ENCODE peak calls at places on chromosomes 12 and 14, in five cellular contexts. V is H1, S is K562, K is GM12891, M is HepG2. H is an unnamed sample.

GRCh38 chr12:116582610-116583009 is 23.4 kb downstream of the MAP1LC3B2 start:
- DNase-seq in V (no peak), S (peak), K (no peak), M (no peak), H (no peak)

GRCh38 chr12:25023808-25024207 is 74.9 kb upstream of the BCAT1 start:
- DNase-seq in V (no peak), S (no peak), K (no peak), M (no peak), H (no peak)

GRCh38 chr12:123089631-123090353 is 61.1 kb downstream of the PITPNM2 start:
- DNase-seq in V (no peak), S (peak), K (no peak), M (peak), H (no peak)

GRCh38 chr14:100590726-100591452 is 3.7 kb upstream of the BEGAIN start:
- DNase-seq in V (no peak), S (no peak), K (no peak), M (no peak), H (no peak)

GRCh38 chr14:31320216-31320615 is 100.1 kb downstream of the HEATR5A start:
- DNase-seq in V (no peak), S (no peak), K (no peak), M (no peak), H (no peak)

GRCh38 chr12:81596558-81596957 is 162.6 kb downstream of the PPFIA2 start:
- DNase-seq in V (no peak), S (no peak), K (no peak), M (no peak), H (no peak)

GRCh38 chr12:58639323-58639934 is 280.9 kb downstream of the LRIG3 start:
- DNase-seq in V (no peak), S (no peak), K (no peak), M (no peak), H (no peak)

GRCh38 chr12:12724421-12725085 is 7.4 kb downstream of the CDKN1B start:
- DNase-seq in V (peak), S (no peak), K (no peak), M (no peak), H (no peak)

GRCh38 chr14:104169765-104170113 is 31.4 kb downstream of the KIF26A start:
- DNase-seq in V (no peak), S (no peak), K (no peak), M (no peak), H (no peak)

GRCh38 chr14:29353473-29353872 is 574.2 kb downstream of the PRKD1 start:
- DNase-seq in V (no peak), S (no peak), K (no peak), M (no peak), H (no peak)

GRCh38 chr12:76006028-76006916 is 25.3 kb downstream of the PHLDA1 start:
- DNase-seq in V (no peak), S (no peak), K (no peak), M (no peak), H (no peak)

GRCh38 chr14:72690324-72690723 is 203.6 kb downstream of the DPF3 start:
- DNase-seq in V (no peak), S (no peak), K (no peak), M (no peak), H (no peak)

GRCh38 chr12:88445715-88446393 is 134.4 kb downstream of the KITLG start:
- DNase-seq in V (no peak), S (no peak), K (no peak), M (no peak), H (no peak)

GRCh38 chr12:67452119-67452805 is 183.1 kb downstream of the CAND1 start:
- DNase-seq in V (no peak), S (no peak), K (no peak), M (no peak), H (no peak)

GRCh38 chr14:91611528-91611927 is 101.4 kb upstream of the PPP4R3A start:
- DNase-seq in V (no peak), S (no peak), K (no peak), M (no peak), H (no peak)

GRCh38 chr12:98137278-98137677 is 378.1 kb upstream of the TMPO start:
- DNase-seq in V (no peak), S (no peak), K (no peak), M (no peak), H (no peak)

GRCh38 chr14:93036652-93037341 is 78.9 kb downstream of the ITPK1 start:
- DNase-seq in V (no peak), S (no peak), K (no peak), M (peak), H (no peak)

GRCh38 chr14:104827173-104828055 is 26.5 kb downstream of the ZBTB42 start:
- DNase-seq in V (peak), S (peak), K (peak), M (peak), H (no peak)

DNA sequence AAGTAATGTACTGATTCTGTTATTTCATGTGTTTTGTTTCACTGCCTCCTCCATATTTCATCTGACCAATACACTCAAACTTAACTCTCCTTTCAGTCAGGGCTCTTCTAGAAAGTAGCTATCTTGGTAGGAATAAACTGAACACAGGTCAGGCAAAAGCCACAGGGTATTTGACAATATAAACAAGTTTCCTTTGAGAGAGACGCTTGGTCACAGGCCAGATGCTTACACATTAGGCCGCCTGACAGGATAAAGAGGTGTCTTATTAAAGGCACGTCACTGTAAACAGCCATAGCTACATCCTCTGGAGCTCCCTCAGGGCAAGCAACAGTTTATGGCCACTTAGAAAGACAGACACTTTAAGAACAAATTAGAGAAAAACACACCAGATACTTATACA is 607.5 kb downstream of the SLC6A15 start:
- DNase-seq in V (no peak), S (no peak), K (no peak), M (no peak), H (no peak)
- TF ChIP-seq TAF1 in V (no peak), S (no peak), K (no peak), M (no peak), H (no peak)

GRCh38 chr14:67492538-67492937 is 4.0 kb upstream of the TMEM229B start:
- DNase-seq in V (no peak), S (no peak), K (no peak), M (no peak), H (no peak)
- TF ChIP-seq POLR2AphosphoS5 in V (no peak), S (no peak), K (no peak), M (no peak), H (no peak)

GRCh38 chr12:84874125-84874824 is 38.3 kb downstream of the SLC6A15 start:
- DNase-seq in V (no peak), S (peak), K (no peak), M (peak), H (no peak)
- TF ChIP-seq POLR2A in V (no peak), S (no peak), K (no peak), M (no peak), H (no peak)

GRCh38 chr12:111405149-111405855 is 421 bp upstream of the SH2B3 start:
- DNase-seq in V (peak), S (peak), K (peak), M (peak), H (peak)

GRCh38 chr12:111407371-111408115 is 1.8 kb downstream of the SH2B3 start:
- DNase-seq in V (no peak), S (peak), K (no peak), M (no peak), H (no peak)

GRCh38 chr12:111408116-111408440 is 2.4 kb downstream of the SH2B3 start:
- DNase-seq in V (no peak), S (peak), K (no peak), M (no peak), H (no peak)

GRCh38 chr12:111405856-111406473 is at the start of gene SH2B3:
- DNase-seq in V (no peak), S (no peak), K (no peak), M (no peak), H (no peak)

DNA sequence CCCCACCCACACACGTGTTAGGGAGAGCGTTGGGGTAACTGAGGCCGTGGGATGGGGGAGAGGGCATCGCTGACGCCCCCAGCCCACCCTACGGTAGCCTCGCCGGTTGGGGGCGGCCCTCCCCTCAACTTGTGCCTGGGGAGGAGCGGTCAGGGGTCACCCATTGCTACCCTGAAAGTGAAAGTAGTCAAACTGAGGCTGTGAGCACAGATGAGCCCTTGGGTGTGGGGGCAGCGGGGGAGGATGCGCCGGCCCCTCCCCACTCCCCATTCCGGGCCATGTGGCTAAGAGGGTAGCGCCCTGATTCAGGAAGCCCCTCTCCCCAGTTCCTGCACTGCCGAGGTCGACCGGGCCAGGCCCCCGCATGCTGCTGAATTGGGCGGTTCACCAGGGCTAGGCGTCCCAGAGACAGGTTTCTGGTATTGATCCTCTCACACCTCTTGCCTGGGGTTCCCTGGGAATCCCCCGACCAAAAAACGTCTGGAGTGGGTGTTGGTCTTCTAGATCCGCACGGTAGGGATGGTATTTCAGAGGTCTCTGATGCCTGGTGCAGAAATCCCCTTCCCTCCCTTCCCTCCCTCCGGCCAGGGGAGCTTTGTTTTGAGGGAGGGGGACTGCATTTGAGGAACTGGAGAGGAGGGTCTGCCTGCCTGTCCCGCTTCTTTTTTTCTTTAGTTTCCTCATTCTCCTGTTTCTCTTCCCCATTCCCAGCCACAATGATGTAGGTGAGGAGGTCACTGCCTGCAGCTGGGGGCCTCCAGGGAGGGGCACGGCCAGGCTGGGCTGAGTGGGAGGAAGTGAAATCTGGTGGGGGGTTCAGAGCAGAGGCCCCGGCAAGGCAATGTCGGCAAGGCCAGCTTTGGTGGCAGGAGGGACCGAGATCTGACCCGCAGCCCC is 999 bp downstream of the SH2B3 start:
- DNase-seq in V (no peak), S (peak), K (no peak), M (no peak), H (no peak)
- TF ChIP-seq TAF1 in V (no peak), S (no peak), K (no peak), M (no peak), H (no peak)

DNA sequence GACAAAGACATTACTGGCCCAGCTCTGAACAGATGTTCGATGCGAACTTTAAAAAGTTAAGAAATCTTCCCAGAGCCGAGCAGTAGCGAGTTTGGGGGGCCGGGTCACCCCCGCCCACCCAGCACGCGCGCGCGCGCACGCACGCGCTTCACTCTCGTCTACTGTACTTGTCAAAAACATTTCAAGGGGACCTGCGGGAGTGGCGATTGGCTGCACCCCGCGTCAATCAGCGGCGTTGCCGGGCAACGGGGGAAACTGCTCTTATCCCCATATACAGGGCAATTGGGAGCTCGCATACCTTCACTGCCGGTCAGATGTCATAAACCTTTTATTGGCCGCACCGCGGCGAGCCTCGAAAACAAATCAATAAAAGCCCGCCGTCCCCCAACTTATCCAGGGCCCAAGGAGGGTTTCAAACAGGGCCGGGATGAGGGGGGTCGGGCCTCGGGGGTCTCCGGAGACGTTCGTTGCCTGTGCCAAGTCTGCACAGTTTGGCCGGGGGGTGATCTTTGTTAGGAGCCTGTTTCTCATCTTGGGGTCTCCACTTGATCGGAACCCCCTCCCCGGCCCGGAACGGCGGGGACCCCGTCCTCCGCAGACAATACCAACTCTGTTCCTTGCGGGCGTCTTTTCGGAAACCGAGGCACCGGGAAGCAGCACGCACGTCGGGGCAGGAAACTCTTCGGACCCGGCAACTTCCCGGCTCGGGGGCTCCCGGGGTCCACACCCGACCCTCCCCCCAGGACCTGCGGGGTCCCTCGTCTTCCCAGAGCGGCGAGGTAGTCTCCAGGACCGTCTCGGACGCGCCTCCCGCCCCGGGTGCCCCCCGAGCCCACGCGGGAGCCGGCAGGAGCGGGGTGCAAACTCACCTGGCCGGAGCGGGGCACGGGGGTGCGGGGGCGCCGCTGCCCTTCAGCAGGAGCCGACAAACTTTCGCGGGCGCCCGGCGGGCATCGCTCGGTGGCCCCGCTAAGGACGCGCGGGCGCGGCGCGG is 734 bp downstream of the FOXN3 start:
- DNase-seq in V (peak), S (peak), K (peak), M (peak), H (peak)
- TF ChIP-seq POLR2AphosphoS5 in V (no peak), S (no peak), K (peak), M (peak), H (no peak)

GRCh38 chr12:52120951-52121847 is 41.7 kb downstream of the SMIM41 start:
- DNase-seq in V (no peak), S (no peak), K (no peak), M (no peak), H (no peak)

GRCh38 chr12:52122904-52123303 is 43.4 kb downstream of the SMIM41 start:
- DNase-seq in V (no peak), S (no peak), K (no peak), M (no peak), H (no peak)

GRCh38 chr12:52119398-52120254 is 40.1 kb downstream of the SMIM41 start:
- DNase-seq in V (peak), S (peak), K (no peak), M (peak), H (peak)

GRCh38 chr12:52125499-52125900 is 46.0 kb downstream of the SMIM41 start:
- DNase-seq in V (no peak), S (no peak), K (no peak), M (no peak), H (no peak)

DNA sequence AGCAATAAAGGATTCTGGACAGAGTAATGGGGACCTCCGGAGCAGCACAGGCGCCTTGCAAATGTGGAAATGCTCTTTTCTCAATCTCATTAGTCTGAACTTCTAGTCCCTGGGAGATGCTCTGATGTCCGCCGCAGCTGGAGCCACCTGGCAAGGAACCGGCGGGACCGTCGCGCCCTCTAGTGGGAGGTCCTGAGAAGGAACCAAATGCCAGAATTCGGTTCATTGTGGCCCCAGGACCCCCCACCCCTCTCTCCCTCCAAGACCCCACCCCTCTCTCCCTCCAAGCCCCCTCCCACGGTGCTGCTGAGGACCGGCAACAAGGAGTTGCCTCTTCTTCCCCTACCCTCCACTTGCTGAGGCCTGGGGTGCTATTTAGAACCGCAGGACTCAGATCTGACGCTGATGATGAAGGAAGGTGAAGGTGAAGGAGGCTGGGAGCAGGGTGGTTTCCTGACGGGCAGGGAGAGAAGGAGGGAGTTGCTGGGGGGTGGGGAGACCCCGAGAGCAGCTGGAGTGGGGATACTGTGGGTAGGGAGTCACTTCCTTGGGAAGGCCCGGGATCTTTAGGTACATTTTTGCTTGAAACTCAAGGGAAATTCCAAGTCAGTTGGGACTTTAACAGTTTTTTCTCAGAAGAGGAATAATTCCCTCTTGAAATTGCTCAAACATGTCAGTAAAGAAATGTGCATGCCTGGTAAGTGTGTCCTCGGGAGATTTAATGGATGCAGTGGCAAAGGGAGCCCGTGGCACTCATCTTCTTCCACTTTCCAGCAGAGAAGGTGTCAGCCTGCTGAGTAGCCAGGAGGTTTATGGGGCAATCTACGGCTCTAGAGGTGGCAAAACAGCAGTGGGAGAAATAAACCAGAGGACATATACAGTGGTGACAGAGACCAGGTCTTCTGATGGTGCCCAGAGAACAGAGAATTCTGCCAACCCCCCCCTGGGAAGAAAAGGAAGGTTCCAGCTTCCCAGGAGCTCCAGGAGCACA is 42.6 kb downstream of the SMIM41 start:
- DNase-seq in V (peak), S (peak), K (no peak), M (no peak), H (peak)
- TF ChIP-seq POLR2A in V (no peak), S (no peak), K (no peak), M (no peak), H (no peak)

GRCh38 chr14:49218436-49219092 is 367.6 kb downstream of the RPS29 start:
- DNase-seq in V (no peak), S (no peak), K (no peak), M (no peak), H (no peak)
- TF ChIP-seq TAF1 in V (no peak), S (no peak), K (no peak), M (no peak), H (no peak)

GRCh38 chr12:53288322-53288721 is 7.0 kb upstream of the PFDN5 start:
- DNase-seq in V (no peak), S (no peak), K (no peak), M (no peak), H (no peak)

GRCh38 chr12:53287741-53288216 is 7.6 kb upstream of the PFDN5 start:
- DNase-seq in V (peak), S (peak), K (peak), M (peak), H (peak)

GRCh38 chr12:53292441-53292840 is 2.9 kb upstream of the PFDN5 start:
- DNase-seq in V (no peak), S (no peak), K (no peak), M (no peak), H (no peak)

GRCh38 chr12:53290661-53291060 is 4.7 kb upstream of the PFDN5 start:
- DNase-seq in V (no peak), S (no peak), K (no peak), M (no peak), H (no peak)

DNA sequence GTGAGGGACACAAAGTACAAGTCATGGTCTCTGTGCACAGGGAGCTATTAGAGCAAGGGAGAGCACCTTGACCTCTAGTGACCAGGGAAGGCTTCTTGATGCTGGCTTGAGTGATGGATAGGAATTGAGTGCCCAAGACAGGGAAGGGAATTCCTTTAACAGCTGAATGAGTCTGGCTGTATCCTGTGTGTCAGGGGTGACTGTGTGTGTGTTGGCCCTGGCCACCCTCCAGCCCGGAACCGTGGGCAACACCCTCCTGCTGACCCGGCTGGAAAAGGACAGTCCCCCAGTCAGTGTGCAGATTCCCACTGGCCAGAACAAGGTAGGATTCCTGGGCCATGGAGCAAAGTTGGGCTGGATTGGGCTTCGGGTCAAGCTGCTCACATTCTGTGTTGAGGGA is 5.5 kb upstream of the PFDN5 start:
- DNase-seq in V (no peak), S (no peak), K (no peak), M (no peak), H (no peak)
- TF ChIP-seq POLR2AphosphoS5 in V (no peak), S (no peak), K (no peak), M (no peak), H (no peak)